ENCODE peak calls at places on chromosomes 7 and 10, in nine cellular contexts. D, X, R, A, W, U, B, S and C are unnamed samples.

GRCh38 chr7:105876964-105877601 is 684 bp upstream of the ATXN7L1 start:
- DNase-seq in U (no peak), D (peak), A (peak), B (peak), W (no peak), S (peak), X (peak), R (peak), C (peak)

GRCh38 chr10:25815236-25815635 is 118.8 kb upstream of the MYO3A start:
- DNase-seq in U (no peak), X (no peak), B (no peak), D (no peak), R (no peak), W (no peak), A (no peak), S (no peak), C (no peak)

GRCh38 chr7:158582089-158582456 is 5.5 kb downstream of the PTPRN2 start:
- DNase-seq in S (no peak), R (no peak), B (no peak), D (no peak), A (no peak), U (no peak), X (peak), W (no peak), C (no peak)

GRCh38 chr7:129367349-129367699 is 66.9 kb upstream of the STRIP2 start:
- DNase-seq in U (no peak), S (no peak), A (no peak), W (no peak), B (no peak), R (no peak), X (no peak), D (no peak), C (no peak)

GRCh38 chr10:69703766-69704191 is 73.7 kb downstream of the FAM241B start:
- DNase-seq in U (no peak), W (no peak), S (peak), D (no peak), X (no peak), R (no peak), B (no peak), A (no peak), C (no peak)

GRCh38 chr7:22627136-22627535 is 99.9 kb upstream of the IL6 start:
- DNase-seq in W (no peak), D (no peak), R (no peak), A (peak), S (no peak), U (no peak), B (no peak), X (no peak), C (no peak)

GRCh38 chr10:133113146-133113830 is 25.6 kb downstream of the ADGRA1 start:
- DNase-seq in S (no peak), D (no peak), U (no peak), A (no peak), B (no peak), X (no peak), R (no peak), W (no peak), C (no peak)

GRCh38 chr7:130146693-130147520 is 58.3 kb downstream of the TMEM209 start:
- DNase-seq in S (no peak), B (no peak), W (no peak), A (no peak), R (no peak), U (no peak), D (no peak), X (no peak), C (no peak)

GRCh38 chr10:82245906-82246305 is 370.9 kb downstream of the NRG3 start:
- DNase-seq in W (no peak), S (no peak), D (no peak), U (no peak), B (no peak), A (no peak), R (no peak), X (no peak), C (no peak)

GRCh38 chr10:12501324-12501723 is 152.0 kb downstream of the CAMK1D start:
- DNase-seq in X (no peak), R (no peak), U (no peak), D (no peak), A (no peak), S (no peak), W (no peak), B (no peak), C (no peak)

GRCh38 chr10:78634389-78634815 is 434.4 kb upstream of the ZMIZ1 start:
- DNase-seq in D (no peak), B (no peak), X (no peak), A (peak), R (no peak), W (no peak), S (no peak), U (peak), C (no peak)

GRCh38 chr7:110940756-110941155 is 150.2 kb upstream of the LRRN3 start:
- DNase-seq in S (peak), D (no peak), U (no peak), W (no peak), X (no peak), A (no peak), B (no peak), R (no peak), C (no peak)

GRCh38 chr7:54542920-54543539 is 855 bp downstream of the VSTM2A start:
- DNase-seq in X (no peak), S (peak), U (no peak), D (no peak), A (no peak), B (no peak), R (no peak), W (no peak), C (peak)

GRCh38 chr7:112452102-112452888 is 2.0 kb downstream of the IFRD1 start:
- DNase-seq in D (no peak), A (no peak), S (peak), X (no peak), B (no peak), W (no peak), U (peak), R (peak), C (no peak)

GRCh38 chr7:77498659-77499379 is 38.3 kb upstream of the PTPN12 start:
- DNase-seq in X (no peak), A (no peak), W (no peak), R (no peak), B (no peak), S (no peak), U (no peak), D (no peak), C (no peak)

GRCh38 chr10:102419561-102420442 is 834 bp upstream of the FBXL15 start:
- DNase-seq in A (peak), U (peak), X (peak), S (no peak), B (peak), R (peak), W (peak), D (peak), C (peak)

GRCh38 chr10:96577037-96577436 is 9.8 kb downstream of the TM9SF3 start:
- DNase-seq in W (no peak), B (no peak), D (no peak), X (no peak), A (no peak), S (no peak), R (no peak), U (no peak), C (no peak)

GRCh38 chr7:140732436-140732835 is 35.9 kb downstream of the NDUFB2 start:
- DNase-seq in X (peak), S (no peak), W (no peak), R (no peak), A (no peak), U (no peak), B (no peak), D (no peak), C (peak)

GRCh38 chr10:77204171-77204570 is 433.4 kb downstream of the KCNMA1 start:
- DNase-seq in S (no peak), D (no peak), R (no peak), U (no peak), W (no peak), B (no peak), X (no peak), A (no peak), C (no peak)

GRCh38 chr10:13816195-13816926 is 229.6 kb downstream of the PRPF18 start:
- DNase-seq in D (no peak), R (peak), B (no peak), S (peak), U (no peak), A (no peak), X (no peak), W (no peak), C (no peak)

GRCh38 chr7:99409192-99409572 is 413 bp downstream of the BUD31 start:
- DNase-seq in B (no peak), A (no peak), W (no peak), R (no peak), U (no peak), D (no peak), S (no peak), X (no peak), C (no peak)

GRCh38 chr7:7330997-7331396 is 148.7 kb downstream of the C1GALT1 start:
- DNase-seq in X (no peak), D (no peak), B (no peak), A (no peak), U (no peak), W (no peak), S (no peak), R (no peak), C (no peak)

GRCh38 chr10:24333736-24334135 is 124.8 kb downstream of the KIAA1217 start:
- DNase-seq in U (no peak), X (no peak), A (no peak), R (no peak), W (no peak), S (peak), D (no peak), B (no peak), C (no peak)

GRCh38 chr10:46220187-46220586 is 66.6 kb upstream of the ANTXRL start:
- DNase-seq in R (no peak), D (no peak), X (no peak), W (no peak), S (no peak), A (no peak), U (peak), B (no peak), C (no peak)

GRCh38 chr7:102914585-102914984 is 1.8 kb downstream of the LRRC17 start:
- DNase-seq in U (no peak), S (peak), D (no peak), R (no peak), X (no peak), W (no peak), B (no peak), A (no peak), C (no peak)

GRCh38 chr10:114518401-114519305 is 114.4 kb upstream of the AFAP1L2 start:
- DNase-seq in X (no peak), U (no peak), D (no peak), S (no peak), B (no peak), A (no peak), W (no peak), R (no peak), C (no peak)

GRCh38 chr10:104035817-104036384 is 49.8 kb downstream of the COL17A1 start:
- DNase-seq in R (no peak), S (no peak), A (no peak), U (peak), W (no peak), X (no peak), D (no peak), B (no peak), C (no peak)